ENCODE peak calls at places on chromosomes 6 and 20, in seven cellular contexts. E is HCT116, P is heart left ventricle, N is transverse colon, X is upper lobe of left lung, T is body of pancreas, H is ovary. W is an unnamed sample.

GRCh38 chr6:166556871-166557322 is 29.6 kb downstream of the RAMACL start:
- DNase-seq in E (peak), P (peak), N (peak), X (peak), T (peak), H (peak), W (peak)

GRCh38 chr6:144469144-144469575 is 184.0 kb downstream of the UTRN start:
- DNase-seq in E (no peak), P (no peak), N (no peak), X (no peak), T (no peak), H (no peak), W (no peak)

GRCh38 chr20:63495771-63496403 is 3.0 kb downstream of the EEF1A2 start:
- DNase-seq in E (no peak), P (peak), N (peak), X (peak), T (peak), H (peak), W (peak)

GRCh38 chr6:152129606-152130249 is 322.2 kb downstream of the ESR1 start:
- DNase-seq in E (no peak), P (no peak), N (no peak), X (peak), T (no peak), H (peak), W (no peak)

GRCh38 chr6:165717732-165718465 is 54.9 kb upstream of the PDE10A start:
- DNase-seq in E (peak), P (no peak), N (no peak), X (no peak), T (no peak), H (no peak), W (no peak)

GRCh38 chr6:9458424-9458823 is 956.5 kb downstream of the TFAP2A start:
- DNase-seq in E (no peak), P (no peak), N (no peak), X (no peak), T (no peak), H (no peak), W (no peak)

GRCh38 chr6:16807956-16808355 is 46.7 kb upstream of the ATXN1 start:
- DNase-seq in E (no peak), P (no peak), N (no peak), X (no peak), T (no peak), H (no peak), W (no peak)

GRCh38 chr20:57156050-57156770 is 110.2 kb downstream of the BMP7 start:
- DNase-seq in E (no peak), P (no peak), N (no peak), X (no peak), T (no peak), H (no peak), W (no peak)

GRCh38 chr20:57605045-57605444 is 15.2 kb downstream of the ZBP1 start:
- DNase-seq in E (no peak), P (no peak), N (peak), X (no peak), T (no peak), H (no peak), W (no peak)

GRCh38 chr6:3733321-3733925 is 18.1 kb downstream of the PXDC1 start:
- DNase-seq in E (no peak), P (no peak), N (no peak), X (no peak), T (no peak), H (no peak), W (no peak)

GRCh38 chr6:18207438-18207837 is 52.2 kb downstream of the KDM1B start:
- DNase-seq in E (no peak), P (no peak), N (no peak), X (no peak), T (peak), H (no peak), W (no peak)

GRCh38 chr20:60424267-60424904 is 466.2 kb downstream of the CDH26 start:
- DNase-seq in E (no peak), P (no peak), N (no peak), X (no peak), T (no peak), H (no peak), W (no peak)

GRCh38 chr20:43586641-43587040 is 4.1 kb upstream of the IFT52 start:
- DNase-seq in E (no peak), P (no peak), N (no peak), X (no peak), T (no peak), H (no peak), W (peak)

GRCh38 chr20:43590036-43590391 is 723 bp upstream of the IFT52 start:
- DNase-seq in E (no peak), P (no peak), N (peak), X (no peak), T (peak), H (peak), W (peak)

DNA sequence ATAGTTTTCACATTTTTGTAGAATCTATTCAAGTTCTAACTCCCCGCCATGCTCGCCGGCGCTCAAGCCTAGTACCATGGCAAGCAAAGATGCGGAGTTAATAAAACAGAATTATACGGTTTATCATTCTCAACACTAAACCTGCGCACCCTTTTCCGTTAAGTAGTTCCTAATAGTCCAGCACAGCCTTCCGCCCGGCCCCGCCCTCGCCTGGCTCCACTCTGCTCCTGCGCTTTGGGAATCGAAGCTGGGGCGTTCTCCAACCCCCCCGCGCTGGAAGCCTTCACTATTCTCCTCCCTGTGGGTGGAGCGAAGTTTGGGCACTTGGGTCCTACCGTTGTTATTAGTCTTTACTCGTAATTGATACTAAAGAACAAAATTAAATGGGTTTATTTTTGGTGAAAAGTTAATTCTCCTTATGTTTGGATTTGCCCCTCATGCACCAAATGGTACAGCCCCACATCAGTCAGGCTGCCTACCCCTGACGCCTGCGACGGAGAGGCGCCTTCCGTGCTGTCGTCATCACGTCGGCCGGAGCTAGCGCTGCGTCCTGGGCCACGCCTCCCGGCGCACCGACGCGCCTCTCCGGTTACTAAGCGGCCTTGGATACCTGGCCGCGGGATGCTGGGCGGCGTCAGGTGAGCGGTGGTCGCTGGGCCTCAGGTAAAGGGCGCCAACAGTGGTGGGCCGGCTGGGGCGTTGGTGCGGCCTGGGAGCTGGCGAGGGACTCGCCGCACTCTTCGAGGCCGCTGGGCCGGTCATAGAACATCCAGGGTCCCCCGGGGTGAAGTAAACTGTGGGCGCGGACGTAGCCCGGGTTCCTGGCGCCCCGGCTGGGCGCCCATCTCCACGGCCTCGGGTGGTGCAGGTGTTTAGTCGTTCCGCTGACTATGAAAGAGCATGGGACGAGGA is at the start of gene IFT52:
- DNase-seq in E (peak), P (peak), N (peak), X (peak), T (peak), H (peak), W (peak)
- TF ChIP-seq CTCF in E (no peak), P (no peak), N (no peak), X (no peak), T (no peak), H (peak), W (no peak)

GRCh38 chr20:17910828-17911294 is 57.7 kb downstream of the SNX5 start:
- DNase-seq in E (no peak), P (peak), N (no peak), X (no peak), T (peak), H (peak), W (no peak)
- TF ChIP-seq POLR2A in E (no peak), P (no peak), N (no peak), X (no peak), T (peak), H (no peak), W (no peak)

DNA sequence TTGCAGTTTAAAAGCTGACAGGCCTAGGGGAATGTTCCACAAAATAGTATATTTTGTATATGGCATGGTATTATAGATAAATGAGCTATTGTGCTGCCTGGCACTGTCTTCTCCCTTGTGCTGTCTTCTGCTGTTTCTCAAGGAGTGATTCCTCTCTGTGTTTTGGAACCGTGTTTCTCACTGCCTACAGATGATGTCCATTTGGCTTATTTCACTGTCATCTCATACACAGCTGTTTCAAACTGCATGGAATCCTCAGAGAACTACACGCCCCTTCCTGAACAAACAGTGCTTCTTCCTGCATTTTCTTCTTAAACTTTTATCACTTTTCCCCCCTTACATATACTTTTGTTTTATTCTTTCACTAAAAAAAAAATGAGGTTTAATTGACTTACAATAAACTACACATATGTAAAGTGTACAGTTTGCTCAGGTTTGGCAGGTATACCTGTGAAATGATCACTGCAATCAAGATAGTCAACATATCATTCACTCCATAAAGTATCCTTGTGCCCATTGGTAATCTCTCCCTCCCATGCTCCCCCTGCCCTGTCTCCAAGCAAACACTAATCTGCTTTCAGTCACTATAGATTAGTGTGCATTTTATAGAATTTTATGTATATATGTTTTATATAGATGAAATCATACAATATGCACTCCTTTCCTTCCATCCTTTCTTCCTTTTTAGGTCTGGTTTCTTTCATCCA is 43.0 kb downstream of the CBFA2T2 start:
- DNase-seq in E (no peak), P (no peak), N (no peak), X (no peak), T (no peak), H (no peak), W (no peak)
- H3K27ac ChIP-seq in E (no peak), P (peak), N (peak), X (no peak), T (no peak), H (no peak), W (no peak)

GRCh38 chr6:106087548-106088325 is 1.6 kb downstream of the PRDM1 start:
- DNase-seq in E (no peak), P (peak), N (peak), X (no peak), T (no peak), H (peak), W (peak)

GRCh38 chr6:106085687-106085983 is 501 bp upstream of the PRDM1 start:
- DNase-seq in E (no peak), P (no peak), N (no peak), X (no peak), T (no peak), H (no peak), W (no peak)

GRCh38 chr6:106085984-106086832 is at the start of gene PRDM1:
- DNase-seq in E (peak), P (peak), N (peak), X (peak), T (peak), H (peak), W (peak)

GRCh38 chr6:106092279-106092678 is 6.1 kb downstream of the PRDM1 start:
- DNase-seq in E (no peak), P (no peak), N (no peak), X (no peak), T (no peak), H (no peak), W (no peak)

DNA sequence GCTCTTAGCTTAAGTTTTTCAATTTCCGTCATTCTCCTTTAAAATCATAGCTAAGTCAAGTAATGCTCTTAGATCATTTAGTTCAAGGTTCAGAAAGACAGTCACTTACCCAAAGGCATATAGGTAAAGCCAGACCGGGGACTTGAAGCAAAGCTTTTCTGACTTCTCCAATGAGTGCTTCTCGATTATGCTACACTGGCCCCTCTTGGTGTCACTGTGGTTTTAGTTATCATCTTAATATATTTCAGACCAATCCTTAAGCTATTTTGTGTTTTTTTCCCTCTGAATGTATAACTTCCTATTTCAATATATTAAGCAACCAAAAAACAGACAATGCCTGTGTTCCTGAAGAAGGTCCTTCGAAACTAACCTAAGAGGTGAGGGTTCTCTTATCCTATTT is 3.8 kb downstream of the PRDM1 start:
- DNase-seq in E (no peak), P (no peak), N (no peak), X (no peak), T (no peak), H (no peak), W (no peak)
- TF ChIP-seq CTCF in E (peak), P (no peak), N (no peak), X (no peak), T (no peak), H (no peak), W (no peak)

GRCh38 chr20:2656471-2657117 is 4.2 kb downstream of the NOP56 start:
- DNase-seq in E (no peak), P (no peak), N (no peak), X (no peak), T (no peak), H (no peak), W (no peak)

GRCh38 chr20:2657241-2657640 is 4.8 kb downstream of the NOP56 start:
- DNase-seq in E (no peak), P (no peak), N (no peak), X (no peak), T (no peak), H (no peak), W (no peak)

GRCh38 chr20:2654384-2654822 is 2.0 kb downstream of the NOP56 start:
- DNase-seq in E (no peak), P (no peak), N (no peak), X (no peak), T (no peak), H (no peak), W (no peak)

GRCh38 chr20:2654831-2655230 is 2.4 kb downstream of the NOP56 start:
- DNase-seq in E (no peak), P (no peak), N (no peak), X (no peak), T (no peak), H (no peak), W (no peak)

DNA sequence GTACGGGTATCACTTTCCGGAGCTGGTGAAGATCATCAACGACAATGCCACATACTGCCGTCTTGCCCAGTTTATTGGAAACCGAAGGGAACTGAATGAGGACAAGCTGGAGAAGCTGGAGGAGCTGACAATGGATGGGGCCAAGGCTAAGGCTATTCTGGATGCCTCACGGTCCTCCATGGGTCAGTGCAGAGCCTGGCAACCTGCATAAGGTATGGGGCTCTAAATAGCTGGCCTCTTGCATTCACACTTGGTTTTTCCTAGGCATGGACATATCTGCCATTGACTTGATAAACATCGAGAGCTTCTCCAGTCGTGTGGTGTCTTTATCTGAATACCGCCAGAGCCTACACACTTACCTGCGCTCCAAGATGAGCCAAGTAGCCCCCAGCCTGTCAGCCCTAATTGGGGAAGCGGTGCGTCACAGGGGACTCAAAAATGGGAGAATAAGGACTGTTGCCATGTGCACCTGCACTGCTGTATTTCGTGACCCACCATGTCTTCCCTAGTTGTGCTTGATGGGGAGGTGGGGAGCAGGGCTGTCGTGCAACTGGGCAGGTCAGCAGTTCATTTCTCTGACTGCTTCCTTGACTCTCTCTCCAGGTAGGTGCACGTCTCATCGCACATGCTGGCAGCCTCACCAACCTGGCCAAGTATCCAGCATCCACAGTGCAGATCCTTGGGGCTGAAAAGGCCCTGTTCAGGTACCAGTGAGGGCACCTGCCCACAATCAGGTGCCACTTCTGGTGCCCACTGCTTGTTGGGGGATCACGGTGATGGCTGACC is 3.1 kb downstream of the NOP56 start:
- DNase-seq in E (no peak), P (no peak), N (no peak), X (no peak), T (no peak), H (no peak), W (no peak)
- TF ChIP-seq POLR2A in E (no peak), P (no peak), N (no peak), X (no peak), T (no peak), H (no peak), W (no peak)

GRCh38 chr6:137701942-137702341 is 165.1 kb upstream of the TNFAIP3 start:
- DNase-seq in E (no peak), P (no peak), N (no peak), X (no peak), T (no peak), H (no peak), W (no peak)
- H3K27ac ChIP-seq in E (no peak), P (peak), N (no peak), X (no peak), T (no peak), H (peak), W (no peak)

GRCh38 chr20:15675151-15675550 is 898.1 kb downstream of the KIF16B start:
- DNase-seq in E (no peak), P (no peak), N (no peak), X (no peak), T (no peak), H (no peak), W (no peak)
- TF ChIP-seq CTCF in E (no peak), P (no peak), N (no peak), X (no peak), T (no peak), H (no peak), W (no peak)

GRCh38 chr6:100883347-100883746 is 2.2 kb upstream of the ASCC3 start:
- DNase-seq in E (no peak), P (no peak), N (no peak), X (no peak), T (no peak), H (no peak), W (no peak)

GRCh38 chr6:100880149-100880900 is 804 bp downstream of the ASCC3 start:
- DNase-seq in E (no peak), P (no peak), N (no peak), X (no peak), T (peak), H (no peak), W (no peak)

GRCh38 chr6:100879317-100879716 is 1.8 kb downstream of the ASCC3 start:
- DNase-seq in E (no peak), P (no peak), N (no peak), X (no peak), T (no peak), H (no peak), W (no peak)

GRCh38 chr6:100881707-100882040 is 545 bp upstream of the ASCC3 start:
- DNase-seq in E (no peak), P (no peak), N (no peak), X (no peak), T (no peak), H (no peak), W (no peak)

GRCh38 chr6:100880901-100881706 is at the start of gene ASCC3:
- DNase-seq in E (peak), P (peak), N (peak), X (peak), T (peak), H (peak), W (peak)
- TF ChIP-seq POLR2A in E (peak), P (peak), N (peak), X (peak), T (peak), H (peak), W (peak)

W was measured in testis.